ENCODE peak calls at places on chromosomes 3 and 15, in five cellular contexts. One of them, this sample, is unnamed.

GRCh38 chr15:41892621-41893421 is 1.0 kb downstream of the SPTBN5 start:
- DNase-seq in H1: peak
- DNase-seq in mesenchymal stem cell: no peak
- DNase-seq in IMR-90: no peak
- DNase-seq in neuronal stem cell: no peak
- DNase-seq in this sample: no peak

GRCh38 chr3:105823149-105823866 is 45.5 kb downstream of the CBLB start:
- DNase-seq in H1: no peak
- DNase-seq in mesenchymal stem cell: peak
- DNase-seq in IMR-90: peak
- DNase-seq in neuronal stem cell: no peak
- DNase-seq in this sample: peak

GRCh38 chr3:70982274-70982673 is 601.3 kb downstream of the FOXP1 start:
- DNase-seq in H1: no peak
- DNase-seq in mesenchymal stem cell: no peak
- DNase-seq in IMR-90: no peak
- DNase-seq in neuronal stem cell: no peak
- DNase-seq in this sample: no peak

GRCh38 chr3:138186216-138186615 is 885 bp upstream of the ARMC8 start:
- DNase-seq in H1: no peak
- DNase-seq in mesenchymal stem cell: no peak
- DNase-seq in IMR-90: no peak
- DNase-seq in neuronal stem cell: peak
- DNase-seq in this sample: peak

GRCh38 chr3:33884204-33884561 is 85.8 kb downstream of the PDCD6IP start:
- DNase-seq in H1: no peak
- DNase-seq in mesenchymal stem cell: no peak
- DNase-seq in IMR-90: no peak
- DNase-seq in neuronal stem cell: no peak
- DNase-seq in this sample: no peak

GRCh38 chr3:81980566-81981494 is 219.4 kb upstream of the GBE1 start:
- DNase-seq in H1: no peak
- DNase-seq in mesenchymal stem cell: no peak
- DNase-seq in IMR-90: no peak
- DNase-seq in neuronal stem cell: no peak
- DNase-seq in this sample: no peak

GRCh38 chr3:156691920-156692319 is 17.5 kb downstream of the TIPARP start:
- DNase-seq in H1: no peak
- DNase-seq in mesenchymal stem cell: peak
- DNase-seq in IMR-90: peak
- DNase-seq in neuronal stem cell: no peak
- DNase-seq in this sample: no peak

GRCh38 chr3:49173116-49173791 is 1.9 kb downstream of the KLHDC8B start:
- DNase-seq in H1: peak
- DNase-seq in mesenchymal stem cell: peak
- DNase-seq in IMR-90: no peak
- DNase-seq in neuronal stem cell: peak
- DNase-seq in this sample: no peak

GRCh38 chr15:31486906-31487695 is 160.5 kb downstream of the KLF13 start:
- DNase-seq in H1: no peak
- DNase-seq in mesenchymal stem cell: no peak
- DNase-seq in IMR-90: no peak
- DNase-seq in neuronal stem cell: no peak
- DNase-seq in this sample: no peak

GRCh38 chr15:79341361-79341760 is 30.4 kb downstream of the TMED3 start:
- DNase-seq in H1: no peak
- DNase-seq in mesenchymal stem cell: no peak
- DNase-seq in IMR-90: no peak
- DNase-seq in neuronal stem cell: no peak
- DNase-seq in this sample: no peak

GRCh38 chr3:56702487-56703315 is 19.6 kb upstream of the TASOR start:
- DNase-seq in H1: no peak
- DNase-seq in mesenchymal stem cell: peak
- DNase-seq in IMR-90: peak
- DNase-seq in neuronal stem cell: peak
- DNase-seq in this sample: peak

GRCh38 chr3:150239764-150240163 is 168.3 kb upstream of the TSC22D2 start:
- DNase-seq in H1: no peak
- DNase-seq in mesenchymal stem cell: no peak
- DNase-seq in IMR-90: no peak
- DNase-seq in neuronal stem cell: no peak
- DNase-seq in this sample: no peak

GRCh38 chr3:166283856-166284255 is 446.6 kb upstream of the BCHE start:
- DNase-seq in H1: no peak
- DNase-seq in mesenchymal stem cell: peak
- DNase-seq in IMR-90: peak
- DNase-seq in neuronal stem cell: no peak
- DNase-seq in this sample: no peak

GRCh38 chr15:57419335-57419734 is 43.0 kb downstream of the CGNL1 start:
- DNase-seq in H1: no peak
- DNase-seq in mesenchymal stem cell: no peak
- DNase-seq in IMR-90: no peak
- DNase-seq in neuronal stem cell: no peak
- DNase-seq in this sample: no peak

GRCh38 chr3:134378818-134379217 is 4.6 kb upstream of the AMOTL2 start:
- DNase-seq in H1: peak
- DNase-seq in mesenchymal stem cell: no peak
- DNase-seq in IMR-90: peak
- DNase-seq in neuronal stem cell: no peak
- DNase-seq in this sample: peak

GRCh38 chr3:174945276-174945675 is 86.1 kb downstream of the NAALADL2 start:
- DNase-seq in H1: no peak
- DNase-seq in mesenchymal stem cell: no peak
- DNase-seq in IMR-90: no peak
- DNase-seq in neuronal stem cell: no peak
- DNase-seq in this sample: no peak

GRCh38 chr3:50248387-50248786 is 12.4 kb downstream of the GNAI2 start:
- DNase-seq in H1: no peak
- DNase-seq in mesenchymal stem cell: no peak
- DNase-seq in IMR-90: no peak
- DNase-seq in neuronal stem cell: no peak
- DNase-seq in this sample: no peak

GRCh38 chr3:43187836-43188479 is 82.1 kb upstream of the POMGNT2 start:
- DNase-seq in H1: no peak
- DNase-seq in mesenchymal stem cell: no peak
- DNase-seq in IMR-90: no peak
- DNase-seq in neuronal stem cell: no peak
- DNase-seq in this sample: no peak

GRCh38 chr3:43192028-43192427 is 86.1 kb upstream of the POMGNT2 start:
- DNase-seq in H1: no peak
- DNase-seq in mesenchymal stem cell: no peak
- DNase-seq in IMR-90: no peak
- DNase-seq in neuronal stem cell: no peak
- DNase-seq in this sample: no peak

GRCh38 chr3:43191116-43191515 is 85.2 kb upstream of the POMGNT2 start:
- DNase-seq in H1: no peak
- DNase-seq in mesenchymal stem cell: no peak
- DNase-seq in IMR-90: no peak
- DNase-seq in neuronal stem cell: no peak
- DNase-seq in this sample: no peak

GRCh38 chr3:43194069-43194468 is 88.2 kb upstream of the POMGNT2 start:
- DNase-seq in H1: no peak
- DNase-seq in mesenchymal stem cell: no peak
- DNase-seq in IMR-90: no peak
- DNase-seq in neuronal stem cell: no peak
- DNase-seq in this sample: no peak

DNA sequence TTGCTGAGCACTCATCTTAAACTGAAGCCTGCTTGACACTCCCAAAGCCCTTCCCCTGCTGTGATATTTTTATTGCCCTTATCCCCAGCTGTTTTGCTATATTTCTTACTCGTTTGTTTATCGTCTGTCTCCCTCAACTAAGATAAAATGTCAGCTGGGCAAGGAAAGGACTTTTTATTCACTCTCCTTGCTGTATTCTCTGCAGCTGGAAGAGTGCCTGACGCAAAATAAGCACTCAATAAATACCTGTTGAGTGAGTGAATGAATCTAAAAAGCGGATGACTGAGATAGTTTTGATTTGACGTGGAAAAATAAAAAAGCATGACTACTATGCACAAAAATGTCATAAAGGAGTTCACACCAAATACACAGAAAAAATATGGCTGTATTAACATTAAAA is 84.8 kb upstream of the POMGNT2 start:
- DNase-seq in H1: no peak
- DNase-seq in mesenchymal stem cell: peak
- DNase-seq in IMR-90: peak
- DNase-seq in neuronal stem cell: no peak
- DNase-seq in this sample: no peak
- H3K23ac ChIP-seq in H1: no peak
- H3K23ac ChIP-seq in mesenchymal stem cell: no peak
- H3K23ac ChIP-seq in IMR-90: peak
- H3K23ac ChIP-seq in neuronal stem cell: no peak
- H3K23ac ChIP-seq in this sample: no peak

DNA sequence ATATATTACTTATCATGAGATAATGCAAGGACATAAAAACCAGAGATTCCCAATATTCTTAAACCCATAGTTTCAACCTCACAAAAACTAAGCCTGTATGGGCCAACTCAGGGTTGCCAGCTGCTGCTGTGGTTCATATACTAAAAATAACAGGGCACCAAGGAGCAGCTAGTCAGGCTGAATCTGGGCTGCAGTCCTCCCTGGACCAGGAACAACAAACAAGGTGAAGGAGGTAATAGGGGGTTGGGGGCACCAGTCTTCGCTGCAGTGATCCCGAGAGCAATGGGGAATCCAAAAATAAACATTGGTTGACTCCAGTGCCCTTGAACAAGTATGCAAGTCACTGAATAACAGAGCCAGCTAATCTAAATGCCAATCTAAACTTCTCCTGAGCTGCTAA is 108.9 kb downstream of the MECOM start:
- DNase-seq in H1: no peak
- DNase-seq in mesenchymal stem cell: no peak
- DNase-seq in IMR-90: no peak
- DNase-seq in neuronal stem cell: no peak
- DNase-seq in this sample: peak
- H2AFZ ChIP-seq in H1: no peak
- H2AFZ ChIP-seq in mesenchymal stem cell: no peak
- H2AFZ ChIP-seq in IMR-90: no peak
- H2AFZ ChIP-seq in neuronal stem cell: no peak
- H2AFZ ChIP-seq in this sample: no peak

GRCh38 chr3:182603501-182603900 is 189.8 kb upstream of the ATP11B start:
- DNase-seq in H1: no peak
- DNase-seq in mesenchymal stem cell: no peak
- DNase-seq in IMR-90: no peak
- DNase-seq in neuronal stem cell: no peak
- DNase-seq in this sample: no peak
- H3K4me3 ChIP-seq in H1: no peak
- H3K4me3 ChIP-seq in mesenchymal stem cell: no peak
- H3K4me3 ChIP-seq in IMR-90: no peak
- H3K4me3 ChIP-seq in neuronal stem cell: no peak
- H3K4me3 ChIP-seq in this sample: no peak

GRCh38 chr3:52055537-52056351 is 627 bp downstream of the DUSP7 start:
- DNase-seq in H1: peak
- DNase-seq in mesenchymal stem cell: peak
- DNase-seq in IMR-90: peak
- DNase-seq in neuronal stem cell: no peak
- DNase-seq in this sample: peak
- H3K23ac ChIP-seq in H1: no peak
- H3K23ac ChIP-seq in mesenchymal stem cell: peak
- H3K23ac ChIP-seq in IMR-90: peak
- H3K23ac ChIP-seq in neuronal stem cell: peak
- H3K23ac ChIP-seq in this sample: no peak

DNA sequence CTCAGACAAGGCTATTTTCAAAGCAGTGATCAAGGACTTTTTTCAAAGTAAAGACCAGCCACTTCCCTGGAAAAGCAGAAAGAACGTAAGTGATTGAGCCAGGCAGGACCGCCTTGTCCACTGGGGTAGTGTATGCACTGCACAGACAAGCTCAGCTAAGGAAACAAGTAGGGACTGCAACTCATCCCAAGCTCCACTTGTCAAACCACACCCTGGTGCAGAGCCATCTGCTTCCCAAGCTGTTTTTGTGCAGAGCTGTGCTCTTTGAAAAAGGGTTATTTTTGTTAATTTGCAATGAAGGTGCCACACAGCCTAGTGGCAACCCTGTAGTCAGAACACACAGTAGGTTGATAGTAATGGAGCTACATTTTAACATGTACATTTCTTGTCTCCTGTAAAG is 193.3 kb downstream of the ADAMTS9 start:
- DNase-seq in H1: no peak
- DNase-seq in mesenchymal stem cell: peak
- DNase-seq in IMR-90: no peak
- DNase-seq in neuronal stem cell: no peak
- DNase-seq in this sample: no peak
- H2AFZ ChIP-seq in H1: no peak
- H2AFZ ChIP-seq in mesenchymal stem cell: no peak
- H2AFZ ChIP-seq in IMR-90: no peak
- H2AFZ ChIP-seq in neuronal stem cell: no peak
- H2AFZ ChIP-seq in this sample: no peak

DNA sequence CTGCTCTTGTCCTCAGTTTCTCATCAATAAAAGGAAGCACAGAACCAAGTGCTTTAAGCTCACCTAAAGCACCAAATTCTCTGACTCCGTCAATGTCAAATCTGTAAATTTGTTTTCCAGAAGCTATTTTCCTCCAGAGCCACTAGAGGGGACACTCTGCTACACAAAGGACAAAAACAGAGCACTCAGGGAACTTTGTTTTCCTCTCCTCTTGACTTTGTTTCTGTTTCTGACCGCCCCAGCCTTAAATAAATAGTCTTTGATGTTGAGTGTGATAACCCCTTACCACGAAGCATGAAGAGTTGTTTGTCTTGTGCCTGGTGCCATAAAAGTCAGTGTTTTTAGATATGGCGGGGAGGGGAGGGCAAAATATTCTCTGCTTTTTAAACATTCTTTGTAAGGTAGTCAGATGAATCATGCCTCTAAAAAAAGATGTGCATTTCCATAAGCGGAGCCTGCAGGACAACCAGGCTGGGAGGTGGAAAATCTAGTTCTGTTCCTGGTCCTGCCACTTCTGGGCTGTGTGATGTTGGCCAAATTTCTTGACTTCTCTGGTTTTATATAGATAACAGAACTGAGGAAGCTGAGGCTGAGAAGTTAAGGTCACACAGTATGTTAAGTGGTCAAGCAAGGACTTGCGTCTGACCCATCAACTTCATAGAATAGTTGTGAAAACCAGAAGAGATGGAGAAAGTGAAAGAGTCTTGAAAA is 7.3 kb upstream of the ZBTB38 start:
- DNase-seq in H1: no peak
- DNase-seq in mesenchymal stem cell: peak
- DNase-seq in IMR-90: peak
- DNase-seq in neuronal stem cell: peak
- DNase-seq in this sample: peak
- H3K4me3 ChIP-seq in H1: no peak
- H3K4me3 ChIP-seq in mesenchymal stem cell: no peak
- H3K4me3 ChIP-seq in IMR-90: peak
- H3K4me3 ChIP-seq in neuronal stem cell: no peak
- H3K4me3 ChIP-seq in this sample: no peak

This sample was measured in trophoblast cell.